ENCODE peak calls at places on chromosome 17, in six cellular contexts. C is tibial nerve, Q is neural progenitor cell, P is PC-9, F is SJSA1, I is tibial artery. U is an unnamed sample.

GRCh38 chr17:38980455-38981217 is 13.4 kb upstream of the FBXO47 start:
- DNase-seq in C (no peak), P (no peak), F (peak), I (no peak), Q (no peak), U (no peak)

GRCh38 chr17:39225974-39226683 is 384 bp upstream of the STAC2 start:
- DNase-seq in C (peak), I (peak), F (no peak), P (peak), Q (peak), U (no peak)

GRCh38 chr17:72737291-72737690 is 355.2 kb downstream of the SLC39A11 start:
- DNase-seq in Q (no peak), I (no peak), C (no peak), F (no peak), P (no peak), U (no peak)

GRCh38 chr17:18141210-18141803 is 32.8 kb downstream of the MYO15A start:
- DNase-seq in P (peak), F (peak), I (no peak), C (peak), Q (peak), U (no peak)

GRCh38 chr17:33335491-33336173 is 42.5 kb upstream of the ASIC2 start:
- DNase-seq in C (no peak), Q (peak), I (no peak), F (no peak), P (no peak), U (no peak)

GRCh38 chr17:4544656-4545216 is 10.4 kb downstream of the MYBBP1A start:
- DNase-seq in C (no peak), P (no peak), I (no peak), F (no peak), Q (no peak), U (no peak)

GRCh38 chr17:2862197-2862596 is 66.0 kb downstream of the RAP1GAP2 start:
- DNase-seq in F (no peak), Q (no peak), C (no peak), P (no peak), I (no peak), U (no peak)

GRCh38 chr17:72334205-72334604 is 213.4 kb downstream of the SOX9 start:
- DNase-seq in F (no peak), I (no peak), P (no peak), Q (no peak), C (no peak), U (no peak)

GRCh38 chr17:48878920-48879898 is 13.4 kb upstream of the ATP5MC1 start:
- DNase-seq in P (peak), I (no peak), C (peak), F (peak), Q (peak), U (no peak)

GRCh38 chr17:27907976-27908558 is 14.9 kb upstream of the LYRM9 start:
- DNase-seq in Q (no peak), I (no peak), F (no peak), P (no peak), C (no peak), U (no peak)

GRCh38 chr17:35819456-35819855 is 10.2 kb downstream of the TAF15 start:
- DNase-seq in I (no peak), F (no peak), C (no peak), P (no peak), Q (no peak), U (no peak)

GRCh38 chr17:9247401-9247938 is 226.2 kb downstream of the NTN1 start:
- DNase-seq in F (no peak), C (no peak), Q (no peak), P (no peak), I (no peak), U (no peak)

GRCh38 chr17:27244481-27245223 is 49.3 kb upstream of the WSB1 start:
- DNase-seq in C (peak), F (peak), Q (peak), P (no peak), I (peak), U (peak)

GRCh38 chr17:32111141-32111771 is 31.0 kb upstream of the RHOT1 start:
- DNase-seq in C (peak), F (peak), I (peak), P (peak), Q (peak), U (no peak)

GRCh38 chr17:48560452-48560817 is 15.5 kb upstream of the HOXB2 start:
- DNase-seq in Q (no peak), C (no peak), P (no peak), I (no peak), F (no peak), U (no peak)

GRCh38 chr17:57461082-57461481 is 204.8 kb downstream of the MSI2 start:
- DNase-seq in I (no peak), F (no peak), C (no peak), Q (no peak), P (no peak), U (no peak)

GRCh38 chr17:1705004-1705403 is 5.2 kb downstream of the TLCD2 start:
- DNase-seq in Q (no peak), F (no peak), I (no peak), C (no peak), P (no peak), U (no peak)

GRCh38 chr17:15883617-15884111 is 61.3 kb upstream of the ADORA2B start:
- DNase-seq in C (no peak), I (no peak), Q (no peak), P (peak), F (no peak), U (peak)

GRCh38 chr17:17706140-17707060 is 25.1 kb downstream of the RAI1 start:
- DNase-seq in I (no peak), P (no peak), C (no peak), Q (no peak), F (no peak), U (no peak)

GRCh38 chr17:49076575-49077384 is 55.8 kb upstream of the B4GALNT2 start:
- DNase-seq in I (no peak), Q (no peak), F (peak), P (peak), C (no peak), U (no peak)

GRCh38 chr17:45318561-45319230 is 1.9 kb upstream of the MAP3K14 start:
- DNase-seq in Q (no peak), I (no peak), C (no peak), F (no peak), P (peak), U (no peak)

GRCh38 chr17:30093463-30094147 is 23.0 kb upstream of the NSRP1 start:
- DNase-seq in I (no peak), P (peak), Q (peak), F (peak), C (peak), U (no peak)

GRCh38 chr17:60089097-60089844 is 10.6 kb upstream of the HEATR6 start:
- DNase-seq in F (no peak), I (no peak), Q (no peak), P (no peak), C (no peak), U (no peak)

GRCh38 chr17:42275527-42276358 is 448 bp downstream of the STAT5B start:
- DNase-seq in Q (peak), P (no peak), C (peak), I (no peak), F (peak), U (no peak)

GRCh38 chr17:51610155-51610554 is 349.8 kb downstream of the UTP18 start:
- DNase-seq in I (no peak), Q (no peak), C (no peak), F (no peak), P (no peak), U (no peak)

GRCh38 chr17:82772026-82772425 is 20.2 kb downstream of the TBCD start:
- DNase-seq in P (no peak), F (peak), C (no peak), I (no peak), Q (no peak), U (no peak)

GRCh38 chr17:10073026-10073425 is 125.4 kb downstream of the GAS7 start:
- DNase-seq in I (no peak), C (no peak), F (no peak), Q (no peak), P (no peak), U (peak)

GRCh38 chr17:6755731-6756184 is at the start of gene XAF1:
- DNase-seq in P (peak), Q (no peak), C (peak), F (peak), I (no peak), U (no peak)

GRCh38 chr17:14089179-14089578 is 19.9 kb downstream of the COX10 start:
- DNase-seq in C (no peak), Q (no peak), P (no peak), I (no peak), F (no peak), U (no peak)

GRCh38 chr17:44672479-44673093 is 16.3 kb downstream of the MEIOC start:
- DNase-seq in Q (peak), P (no peak), F (peak), C (no peak), I (no peak), U (no peak)

GRCh38 chr17:68514809-68515208 is 2.6 kb downstream of the PRKAR1A start:
- DNase-seq in F (peak), C (no peak), I (no peak), Q (no peak), P (no peak), U (no peak)

GRCh38 chr17:55238931-55239297 is 25.8 kb upstream of the HLF start:
- DNase-seq in F (no peak), C (no peak), P (no peak), I (no peak), Q (peak), U (no peak)

GRCh38 chr17:79131701-79132100 is 57.1 kb downstream of the ENGASE start:
- DNase-seq in I (no peak), Q (no peak), F (no peak), P (no peak), C (no peak), U (no peak)

GRCh38 chr17:1764274-1764673 is 2.4 kb downstream of the SERPINF1 start:
- DNase-seq in C (peak), P (no peak), F (peak), Q (no peak), I (peak), U (peak)

DNA sequence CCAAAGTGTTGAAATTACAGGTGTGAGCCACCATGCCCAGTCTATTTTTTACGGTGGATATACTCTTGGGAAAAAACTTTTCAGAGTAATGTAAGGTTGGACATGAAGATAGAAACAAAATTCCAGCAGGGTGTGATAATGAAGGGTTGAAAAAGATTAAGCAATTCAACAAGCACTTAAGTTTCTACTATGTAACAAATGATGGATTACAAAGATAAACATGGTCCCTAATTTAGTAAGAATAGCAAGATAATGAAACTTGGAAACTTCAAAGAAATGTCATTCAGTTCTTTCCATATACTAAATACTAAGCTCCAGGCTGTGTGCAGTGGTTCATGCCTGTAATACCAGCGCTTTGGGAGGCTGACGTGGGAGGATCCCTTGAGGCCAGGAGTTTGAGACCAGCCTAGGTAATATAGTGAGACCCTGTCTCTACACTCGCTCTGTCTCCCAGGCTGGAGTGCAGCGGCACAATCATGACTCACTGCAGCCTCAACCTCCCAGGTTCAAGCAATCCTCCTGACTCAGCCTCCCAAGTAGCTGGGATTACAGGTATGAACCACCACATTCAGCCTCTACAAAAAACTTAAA is 31.0 kb downstream of the PSMD12 start:
- DNase-seq in P (no peak), F (no peak), I (no peak), Q (no peak), C (no peak), U (no peak)
- H3K27ac ChIP-seq in P (no peak), F (no peak), I (no peak), Q (no peak), C (no peak), U (no peak)

GRCh38 chr17:8175795-8176196 is 384 bp downstream of the TMEM107 start:
- DNase-seq in C (no peak), F (no peak), P (no peak), I (peak), Q (no peak), U (no peak)
- H3K27ac ChIP-seq in C (peak), F (peak), P (no peak), I (peak), Q (no peak), U (peak)

GRCh38 chr17:77143306-77143705 is 2.5 kb downstream of the SEC14L1 start:
- DNase-seq in C (no peak), F (no peak), Q (no peak), P (no peak), I (no peak), U (no peak)
- H3K27ac ChIP-seq in C (peak), F (no peak), Q (no peak), P (no peak), I (peak), U (no peak)

DNA sequence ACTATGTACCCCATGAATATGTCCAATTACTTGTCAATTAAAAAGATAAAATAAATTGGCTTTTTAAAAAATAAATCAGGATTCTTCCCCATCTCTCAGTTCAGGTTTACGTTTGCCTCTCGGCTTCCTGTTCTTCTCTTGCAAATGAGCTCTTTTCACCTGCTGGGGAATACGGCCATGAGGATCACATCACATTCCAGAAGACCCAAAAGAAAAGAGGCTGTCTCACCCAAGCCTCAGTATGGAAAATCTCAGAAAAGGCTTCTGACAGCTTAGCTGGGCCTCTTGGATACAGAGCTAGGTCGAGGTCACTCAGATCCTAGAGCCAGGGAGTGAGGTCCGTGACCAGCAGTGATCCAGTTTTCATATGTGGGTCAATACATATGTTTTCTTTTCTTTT is 171.2 kb upstream of the SDK2 start:
- DNase-seq in C (no peak), Q (peak), P (no peak), F (no peak), I (no peak), U (no peak)
- H3K27ac ChIP-seq in C (no peak), Q (no peak), P (no peak), F (no peak), I (no peak), U (no peak)

GRCh38 chr17:7857724-7858486 is at the start of gene CYB5D1:
- DNase-seq in C (peak), F (peak), I (peak), Q (peak), P (peak), U (no peak)

GRCh38 chr17:7858487-7858832 is 657 bp downstream of the CYB5D1 start:
- DNase-seq in C (no peak), Q (peak), F (no peak), P (peak), I (peak), U (no peak)

GRCh38 chr17:7855643-7856080 is 796 bp downstream of the TMEM88 start:
- DNase-seq in Q (no peak), P (no peak), C (no peak), F (no peak), I (peak), U (no peak)

GRCh38 chr17:7856081-7856791 is 1.1 kb downstream of the NAA38 start:
- DNase-seq in F (peak), I (peak), Q (peak), C (peak), P (no peak), U (no peak)

DNA sequence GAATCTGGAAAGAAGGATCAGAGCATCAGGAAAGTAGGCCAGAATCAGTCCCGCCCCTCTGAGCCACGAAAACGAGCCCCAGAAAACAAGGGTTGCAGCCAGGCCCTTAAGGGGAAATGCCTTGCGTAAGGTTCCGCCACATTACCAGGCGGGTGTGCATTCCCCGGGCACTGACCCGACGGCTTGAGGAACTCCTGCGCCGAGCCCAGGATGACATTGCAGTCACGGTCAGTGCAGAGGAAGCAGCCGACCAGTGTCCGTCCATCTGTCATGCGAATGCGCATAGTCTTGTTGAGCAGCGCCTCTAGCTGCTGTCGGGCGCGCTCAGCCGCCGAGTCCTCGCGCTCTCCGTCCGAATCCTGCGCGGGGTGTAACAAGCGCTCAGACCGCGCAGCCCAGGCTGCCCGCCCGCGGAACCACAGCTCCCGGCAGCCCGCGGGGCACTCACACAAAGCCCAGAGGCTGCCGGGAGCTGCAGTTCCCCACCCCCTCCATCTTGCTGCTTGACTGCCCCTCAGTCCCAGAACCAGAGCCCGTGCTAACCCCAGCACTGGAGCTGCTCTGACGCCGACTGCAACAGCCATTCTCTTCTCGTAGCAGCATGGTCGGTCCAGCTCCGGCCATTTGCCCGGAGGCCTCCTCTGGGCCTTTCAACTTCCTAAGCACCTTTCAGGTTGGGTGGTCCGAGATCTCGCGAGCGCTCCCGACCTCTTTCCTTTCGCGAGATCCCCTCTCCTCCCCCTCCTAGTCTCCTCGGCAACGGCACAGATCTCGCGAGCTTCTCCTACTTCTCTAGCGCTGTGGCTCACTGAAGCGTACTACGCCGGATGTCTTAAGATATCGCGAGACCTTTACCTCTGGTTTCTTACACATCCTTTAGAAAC is at the start of gene NAA38:
- DNase-seq in C (peak), F (peak), Q (peak), I (peak), P (peak), U (peak)
- H3K27ac ChIP-seq in C (peak), F (peak), Q (peak), I (peak), P (peak), U (peak)